ENCODE peak calls at places on chromosomes 11 and 22, in four cellular contexts. S is fibroblast of the aortic adventitia, Z is transverse colon, A is upper lobe of right lung. N is an unnamed sample.

GRCh38 chr11:15565846-15566245 is 451.1 kb downstream of the INSC start:
- DNase-seq in A (no peak), Z (no peak), S (no peak), N (no peak)

GRCh38 chr22:48760481-48761238 is 1067.0 kb downstream of the BRD1 start:
- DNase-seq in Z (no peak), A (no peak), S (no peak), N (no peak)

GRCh38 chr11:82859746-82860145 is 40.5 kb downstream of the PRCP start:
- DNase-seq in Z (no peak), S (peak; percentile 15), A (no peak), N (peak; percentile 33)

GRCh38 chr11:85347291-85347690 is 279.9 kb downstream of the DLG2 start:
- DNase-seq in A (no peak), S (no peak), Z (no peak), N (no peak)

GRCh38 chr22:19940536-19941364 is 822 bp upstream of the COMT start:
- DNase-seq in S (no peak), A (peak; percentile 64), Z (no peak), N (no peak)

GRCh38 chr11:103051986-103052385 is 40.0 kb downstream of the DCUN1D5 start:
- DNase-seq in A (no peak), S (no peak), Z (no peak), N (no peak)

GRCh38 chr22:26817926-26818325 is 160.5 kb downstream of the MIAT start:
- DNase-seq in S (no peak), Z (no peak), A (no peak), N (no peak)

GRCh38 chr11:1931326-1931725 is 11.8 kb downstream of the TNNT3 start:
- DNase-seq in Z (no peak), A (peak; percentile 43), S (peak; percentile 70), N (peak; percentile 66)

GRCh38 chr11:9459573-9460321 is 1.1 kb upstream of the ZNF143 start:
- DNase-seq in A (peak; percentile 58), S (peak; percentile 69), Z (peak; percentile 27), N (peak; percentile 71)

GRCh38 chr11:2777871-2778629 is 78.3 kb upstream of the KCNQ1OT1 start:
- DNase-seq in Z (no peak), A (peak; percentile 64), S (no peak), N (no peak)

GRCh38 chr11:78916759-78917158 is 342.1 kb upstream of the NARS2 start:
- DNase-seq in S (no peak), A (no peak), Z (no peak), N (peak; percentile 12)

GRCh38 chr11:121134758-121135312 is 33.8 kb downstream of the TECTA start:
- DNase-seq in A (no peak), Z (no peak), S (no peak), N (no peak)

GRCh38 chr11:121131656-121132055 is 30.6 kb downstream of the TECTA start:
- DNase-seq in S (peak; percentile 4), Z (no peak), A (no peak), N (no peak)

GRCh38 chr11:121133046-121133445 is 32.0 kb downstream of the TECTA start:
- DNase-seq in S (no peak), Z (no peak), A (no peak), N (no peak)

GRCh38 chr11:121129362-121130340 is 28.6 kb downstream of the TECTA start:
- DNase-seq in A (no peak), Z (no peak), S (no peak), N (no peak)

DNA sequence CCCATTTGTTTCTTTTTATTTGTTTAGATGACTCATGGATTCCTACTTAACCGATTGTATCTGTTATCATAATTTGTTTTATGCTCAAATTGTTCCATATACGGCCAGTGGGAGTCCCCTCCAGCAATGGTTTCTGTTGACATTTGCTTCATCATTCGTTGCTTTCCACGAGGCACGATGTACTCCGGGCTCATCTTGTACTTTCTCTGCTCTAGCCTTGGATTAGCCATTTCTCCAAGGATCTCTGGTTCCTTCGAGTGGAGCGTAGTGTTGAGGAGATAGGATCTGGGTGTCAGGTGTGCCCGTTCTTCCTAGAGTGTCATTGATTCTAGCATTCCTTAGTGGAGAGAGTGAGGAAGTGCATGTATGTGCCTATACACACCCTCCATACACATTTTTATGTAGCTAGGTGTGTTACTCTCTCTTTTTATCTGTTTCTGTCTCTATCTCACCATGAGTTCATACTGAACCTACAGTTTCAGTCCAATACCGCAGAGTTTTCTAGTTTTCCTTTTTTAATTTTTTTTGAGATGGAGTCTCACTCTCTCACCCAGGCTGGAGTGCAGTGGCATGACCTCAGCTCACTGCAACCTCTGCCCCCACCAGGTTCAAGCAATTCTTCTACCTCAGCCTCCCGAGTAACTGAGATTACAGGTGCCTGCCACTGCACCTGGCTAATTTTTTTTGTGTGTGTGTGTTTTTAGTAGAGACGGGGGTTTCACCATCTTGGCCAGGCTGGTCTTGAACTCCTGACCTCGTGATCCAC is 31.4 kb downstream of the TECTA start:
- DNase-seq in S (no peak), Z (no peak), A (no peak), N (no peak)
- TF ChIP-seq CTCF in S (no peak), Z (no peak), A (no peak), N (no peak)

DNA sequence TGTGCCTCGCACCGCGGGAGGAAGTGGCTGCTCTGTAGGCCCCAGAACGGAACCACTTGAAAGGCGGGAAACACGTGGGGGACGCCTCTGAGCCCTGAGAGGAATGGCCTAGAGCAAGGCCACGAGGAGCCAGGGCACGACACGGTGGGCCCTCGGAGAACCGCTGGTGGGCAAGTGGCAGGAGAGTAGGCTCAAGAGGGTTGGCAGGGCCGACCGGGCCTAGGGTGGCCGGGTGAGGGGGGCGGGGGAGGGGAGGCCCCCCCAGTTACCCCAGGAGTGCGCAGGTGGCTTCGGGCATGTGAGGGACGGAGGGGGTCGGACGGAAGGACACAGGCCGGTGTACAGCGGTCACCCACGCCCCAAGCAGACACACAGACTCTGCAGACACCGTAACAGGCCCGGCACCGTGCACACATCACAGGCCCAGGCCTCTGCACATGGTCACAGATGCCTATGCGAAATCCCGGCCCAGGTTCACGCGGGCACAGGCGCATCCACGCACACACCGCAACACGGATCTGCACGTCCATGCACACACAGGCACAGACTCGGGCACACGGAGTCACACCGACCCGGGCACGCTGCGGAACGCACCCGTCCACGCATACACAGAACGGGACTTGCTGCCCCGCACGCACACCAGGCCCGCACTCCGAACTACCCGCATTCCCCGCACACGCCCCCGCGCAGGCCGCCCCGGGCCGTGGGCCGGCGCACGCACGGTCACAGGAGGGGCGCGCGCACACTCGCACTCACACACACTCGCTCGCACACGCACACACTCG is at the start of gene MGAT3:
- DNase-seq in A (no peak), Z (no peak), S (no peak), N (no peak)
- H3K4me3 ChIP-seq in A (peak within 1 kb of the TSS; percentile 48), Z (peak within 1 kb of the TSS; percentile 43), S (no peak within 1 kb of the TSS), N (no peak within 1 kb of the TSS)

DNA sequence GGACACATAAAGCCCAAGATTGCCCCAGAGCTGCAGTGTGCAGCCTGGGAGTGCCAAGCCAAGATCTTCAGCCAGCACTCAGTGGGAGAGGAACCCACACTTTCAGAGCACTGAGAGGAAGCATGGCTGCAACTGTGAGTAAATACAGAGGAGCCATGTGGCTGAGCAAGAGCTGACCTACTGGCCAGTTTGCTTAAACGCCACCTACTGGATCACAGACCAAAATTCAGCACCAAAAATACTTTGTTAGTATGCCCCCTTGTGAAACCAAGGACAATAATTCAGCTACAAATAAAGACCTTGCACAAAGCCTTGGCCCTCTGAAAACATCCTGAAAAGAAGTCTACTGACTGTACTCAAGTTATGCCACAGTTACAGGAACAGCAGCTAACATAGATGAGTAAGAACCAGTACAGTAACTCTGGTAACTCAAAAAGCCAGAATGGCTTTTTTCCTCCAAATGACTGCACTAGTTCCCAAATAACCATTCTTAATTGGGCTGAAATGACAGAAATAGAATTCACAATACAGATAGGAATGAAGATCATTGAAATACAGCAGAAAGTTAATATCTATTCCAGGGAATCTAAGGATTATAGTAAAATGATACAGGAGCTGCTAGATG is 10.1 kb upstream of the OR4A15 start:
- DNase-seq in A (no peak), Z (no peak), S (no peak), N (no peak)
- TF ChIP-seq CTCF in A (no peak), Z (no peak), S (no peak), N (no peak)

GRCh38 chr11:71339178-71339881 is 87.0 kb upstream of the SHANK2 start:
- DNase-seq in Z (no peak), S (peak; percentile 27), A (peak; percentile 51), N (no peak)
- H3K4me3 ChIP-seq in Z (no peak overlapping the region), S (no peak overlapping the region), A (no peak overlapping the region), N (no peak overlapping the region)

DNA sequence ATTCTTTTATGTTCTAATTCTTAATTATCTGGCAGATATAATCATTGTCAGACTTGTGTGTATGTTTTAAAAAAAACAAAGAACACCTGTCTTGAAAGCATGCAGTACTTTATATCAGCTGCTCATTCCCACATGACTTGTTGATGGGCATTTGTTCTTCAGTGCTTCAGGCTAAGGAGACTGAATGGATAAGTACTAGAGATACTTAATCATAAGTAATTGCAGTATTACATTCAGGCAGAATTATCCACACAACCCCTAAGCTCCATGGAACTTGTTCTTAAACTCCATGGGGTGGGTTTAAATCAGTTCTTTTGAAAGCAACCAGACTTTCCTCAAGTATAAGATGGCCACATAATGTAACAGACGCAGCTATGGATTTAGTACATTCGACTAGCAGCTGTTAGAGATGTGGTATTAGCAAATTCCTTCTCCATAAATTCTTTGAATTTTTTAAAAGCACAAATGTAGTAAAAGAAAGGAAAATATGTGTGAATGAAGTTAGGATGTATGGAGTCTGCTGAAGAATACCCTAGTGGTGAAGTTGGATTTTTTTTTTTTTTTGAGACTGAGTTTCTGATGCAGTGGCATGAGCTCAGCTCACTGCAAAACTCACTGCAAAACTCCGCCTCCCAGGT is 3.0 kb downstream of the JAM3 start:
- DNase-seq in A (no peak), S (no peak), Z (no peak), N (no peak)
- TF ChIP-seq CTCF in A (no peak), S (peak; percentile 18), Z (no peak), N (no peak)

GRCh38 chr11:114989536-114989935 is 311.2 kb downstream of the NXPE2 start:
- DNase-seq in S (no peak), A (no peak), Z (no peak), N (no peak)
- H3K4me3 ChIP-seq in S (no peak overlapping the region), A (no peak overlapping the region), Z (no peak overlapping the region), N (no peak overlapping the region)

DNA sequence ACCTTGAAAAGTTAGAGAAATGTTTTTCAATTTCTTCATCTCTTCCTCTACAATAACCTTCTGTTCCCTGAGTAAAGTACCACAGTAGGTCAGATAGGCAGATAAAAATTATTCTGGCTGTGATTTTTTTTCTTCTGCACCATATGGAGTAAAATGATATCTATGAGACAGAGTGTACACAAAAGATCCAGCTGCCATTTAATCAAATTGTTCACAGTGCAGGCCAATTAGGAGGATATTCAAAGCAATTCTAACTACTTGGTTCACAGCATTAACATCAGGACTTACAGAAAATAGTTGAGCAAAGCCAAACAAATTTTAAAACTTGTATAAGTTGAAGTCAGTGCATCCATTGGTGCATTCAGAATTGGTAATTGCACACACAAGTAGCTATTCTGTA is 147.9 kb upstream of the LUZP2 start:
- DNase-seq in S (no peak), Z (no peak), A (no peak), N (no peak)
- TF ChIP-seq CTCF in S (no peak), Z (no peak), A (no peak), N (no peak)

GRCh38 chr11:64642876-64643257 is 51.8 kb downstream of the SLC22A12 start:
- DNase-seq in Z (no peak), A (no peak), S (no peak), N (no peak)

GRCh38 chr11:64643258-64643881 is 52.4 kb downstream of the SLC22A12 start:
- DNase-seq in Z (no peak), A (no peak), S (no peak), N (no peak)

GRCh38 chr11:64642418-64642735 is 51.4 kb downstream of the SLC22A12 start:
- DNase-seq in Z (no peak), S (no peak), A (no peak), N (no peak)

GRCh38 chr11:64639885-64640284 is 48.9 kb downstream of the SLC22A12 start:
- DNase-seq in S (no peak), A (no peak), Z (no peak), N (no peak)

GRCh38 chr11:64641596-64642417 is 50.8 kb downstream of the SLC22A12 start:
- DNase-seq in S (no peak), Z (no peak), A (no peak), N (no peak)
- H3K4me3 ChIP-seq in S (no peak overlapping the region), Z (peak overlapping the region; percentile 49), A (no peak overlapping the region), N (no peak overlapping the region)

N was measured in cardiac fibroblast.